ENCODE peak calls at places on chromosomes 13 and 19, in ten cellular contexts. One of them, this sample, is unnamed.

GRCh38 chr19:38142176-38143035 is 81.6 kb downstream of the DPF1 start:
- DNase-seq in body of pancreas: peak
- DNase-seq in ovary: peak
- DNase-seq in gastrocnemius medialis: peak
- DNase-seq in upper lobe of left lung: no peak
- DNase-seq in uterus: peak
- DNase-seq in stomach: peak
- DNase-seq in spleen: no peak
- DNase-seq in endothelial cell of umbilical vein: peak
- DNase-seq in A549: peak
- DNase-seq in this sample: no peak

GRCh38 chr19:18415177-18415867 is 3.9 kb upstream of the SSBP4 start:
- DNase-seq in stomach: no peak
- DNase-seq in endothelial cell of umbilical vein: peak
- DNase-seq in upper lobe of left lung: peak
- DNase-seq in spleen: peak
- DNase-seq in uterus: peak
- DNase-seq in ovary: peak
- DNase-seq in A549: no peak
- DNase-seq in gastrocnemius medialis: no peak
- DNase-seq in body of pancreas: no peak
- DNase-seq in this sample: no peak

GRCh38 chr13:93007928-93008327 is 218.7 kb upstream of the GPC6 start:
- DNase-seq in spleen: no peak
- DNase-seq in upper lobe of left lung: no peak
- DNase-seq in gastrocnemius medialis: no peak
- DNase-seq in ovary: no peak
- DNase-seq in A549: no peak
- DNase-seq in stomach: no peak
- DNase-seq in uterus: no peak
- DNase-seq in endothelial cell of umbilical vein: no peak
- DNase-seq in body of pancreas: no peak
- DNase-seq in this sample: no peak

GRCh38 chr19:41612483-41612882 is 14.4 kb downstream of the CEACAM4 start:
- DNase-seq in stomach: no peak
- DNase-seq in endothelial cell of umbilical vein: no peak
- DNase-seq in body of pancreas: no peak
- DNase-seq in uterus: no peak
- DNase-seq in spleen: peak
- DNase-seq in upper lobe of left lung: no peak
- DNase-seq in gastrocnemius medialis: no peak
- DNase-seq in A549: no peak
- DNase-seq in ovary: no peak
- DNase-seq in this sample: no peak

GRCh38 chr13:106696719-106697118 is 128.8 kb upstream of the ARGLU1 start:
- DNase-seq in body of pancreas: no peak
- DNase-seq in upper lobe of left lung: no peak
- DNase-seq in gastrocnemius medialis: no peak
- DNase-seq in ovary: no peak
- DNase-seq in uterus: no peak
- DNase-seq in A549: no peak
- DNase-seq in spleen: no peak
- DNase-seq in endothelial cell of umbilical vein: no peak
- DNase-seq in stomach: no peak
- DNase-seq in this sample: no peak

GRCh38 chr19:55519461-55520311 is 17.2 kb downstream of the SBK2 start:
- DNase-seq in gastrocnemius medialis: peak
- DNase-seq in stomach: no peak
- DNase-seq in A549: peak
- DNase-seq in body of pancreas: no peak
- DNase-seq in upper lobe of left lung: no peak
- DNase-seq in uterus: no peak
- DNase-seq in ovary: no peak
- DNase-seq in spleen: no peak
- DNase-seq in endothelial cell of umbilical vein: no peak
- DNase-seq in this sample: no peak

GRCh38 chr19:1324792-1325567 is 39.3 kb downstream of the EFNA2 start:
- DNase-seq in upper lobe of left lung: peak
- DNase-seq in body of pancreas: peak
- DNase-seq in spleen: no peak
- DNase-seq in endothelial cell of umbilical vein: peak
- DNase-seq in uterus: peak
- DNase-seq in ovary: peak
- DNase-seq in A549: peak
- DNase-seq in stomach: peak
- DNase-seq in gastrocnemius medialis: no peak
- DNase-seq in this sample: no peak

GRCh38 chr19:48085904-48086864 is 24.4 kb downstream of the PLA2G4C start:
- DNase-seq in spleen: peak
- DNase-seq in uterus: no peak
- DNase-seq in stomach: no peak
- DNase-seq in upper lobe of left lung: no peak
- DNase-seq in ovary: no peak
- DNase-seq in gastrocnemius medialis: no peak
- DNase-seq in body of pancreas: no peak
- DNase-seq in endothelial cell of umbilical vein: no peak
- DNase-seq in A549: no peak
- DNase-seq in this sample: no peak

GRCh38 chr13:36837354-36838092 is 18.5 kb downstream of the RFXAP start:
- DNase-seq in body of pancreas: no peak
- DNase-seq in endothelial cell of umbilical vein: no peak
- DNase-seq in spleen: no peak
- DNase-seq in uterus: no peak
- DNase-seq in upper lobe of left lung: no peak
- DNase-seq in A549: no peak
- DNase-seq in ovary: no peak
- DNase-seq in stomach: no peak
- DNase-seq in gastrocnemius medialis: no peak
- DNase-seq in this sample: no peak

GRCh38 chr19:49086296-49086695 is 1.0 kb downstream of the SNRNP70 start:
- DNase-seq in A549: no peak
- DNase-seq in uterus: no peak
- DNase-seq in upper lobe of left lung: no peak
- DNase-seq in endothelial cell of umbilical vein: no peak
- DNase-seq in body of pancreas: no peak
- DNase-seq in gastrocnemius medialis: no peak
- DNase-seq in spleen: no peak
- DNase-seq in ovary: no peak
- DNase-seq in stomach: no peak
- DNase-seq in this sample: no peak

GRCh38 chr13:20708216-20708615 is 4.7 kb downstream of the IL17D start:
- DNase-seq in endothelial cell of umbilical vein: no peak
- DNase-seq in upper lobe of left lung: no peak
- DNase-seq in ovary: no peak
- DNase-seq in spleen: no peak
- DNase-seq in body of pancreas: no peak
- DNase-seq in gastrocnemius medialis: no peak
- DNase-seq in stomach: no peak
- DNase-seq in uterus: no peak
- DNase-seq in A549: no peak
- DNase-seq in this sample: no peak

GRCh38 chr13:20706661-20707060 is 3.2 kb downstream of the IL17D start:
- DNase-seq in stomach: no peak
- DNase-seq in A549: no peak
- DNase-seq in gastrocnemius medialis: no peak
- DNase-seq in ovary: no peak
- DNase-seq in uterus: no peak
- DNase-seq in body of pancreas: no peak
- DNase-seq in spleen: no peak
- DNase-seq in upper lobe of left lung: no peak
- DNase-seq in endothelial cell of umbilical vein: no peak
- DNase-seq in this sample: no peak

GRCh38 chr13:20711301-20712044 is 8.0 kb downstream of the IL17D start:
- DNase-seq in stomach: no peak
- DNase-seq in upper lobe of left lung: no peak
- DNase-seq in A549: peak
- DNase-seq in endothelial cell of umbilical vein: no peak
- DNase-seq in gastrocnemius medialis: no peak
- DNase-seq in ovary: no peak
- DNase-seq in uterus: no peak
- DNase-seq in spleen: no peak
- DNase-seq in body of pancreas: no peak
- DNase-seq in this sample: no peak

GRCh38 chr13:20709782-20710181 is 6.3 kb downstream of the IL17D start:
- DNase-seq in spleen: no peak
- DNase-seq in stomach: no peak
- DNase-seq in uterus: no peak
- DNase-seq in gastrocnemius medialis: no peak
- DNase-seq in upper lobe of left lung: no peak
- DNase-seq in endothelial cell of umbilical vein: no peak
- DNase-seq in ovary: no peak
- DNase-seq in body of pancreas: no peak
- DNase-seq in A549: no peak
- DNase-seq in this sample: no peak

DNA sequence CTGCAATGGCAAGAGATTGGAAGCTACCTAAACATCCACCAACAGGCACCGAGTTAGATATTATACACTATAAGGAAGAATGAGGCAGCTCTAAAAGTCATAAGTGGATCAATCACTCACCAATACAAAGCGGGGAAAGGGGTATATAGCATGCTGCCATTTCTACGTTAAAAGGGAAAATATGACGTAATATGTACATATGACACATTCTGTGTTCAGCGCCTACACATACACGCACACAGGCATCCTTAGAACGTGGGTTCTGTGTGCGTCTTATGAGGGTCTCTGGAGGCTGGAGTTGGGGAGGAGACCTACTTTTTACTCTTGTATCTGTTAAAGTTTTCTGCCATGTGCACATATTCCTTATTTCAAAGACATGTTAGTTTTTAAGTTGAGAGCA is 5.9 kb downstream of the IL17D start:
- DNase-seq in ovary: no peak
- DNase-seq in spleen: no peak
- DNase-seq in A549: no peak
- DNase-seq in gastrocnemius medialis: no peak
- DNase-seq in upper lobe of left lung: no peak
- DNase-seq in body of pancreas: no peak
- DNase-seq in uterus: no peak
- DNase-seq in endothelial cell of umbilical vein: no peak
- DNase-seq in stomach: no peak
- DNase-seq in this sample: no peak
- H3K27ac ChIP-seq in ovary: no peak
- H3K27ac ChIP-seq in spleen: no peak
- H3K27ac ChIP-seq in A549: peak
- H3K27ac ChIP-seq in gastrocnemius medialis: peak
- H3K27ac ChIP-seq in upper lobe of left lung: no peak
- H3K27ac ChIP-seq in body of pancreas: no peak
- H3K27ac ChIP-seq in uterus: no peak
- H3K27ac ChIP-seq in endothelial cell of umbilical vein: peak
- H3K27ac ChIP-seq in stomach: no peak
- H3K27ac ChIP-seq in this sample: no peak

GRCh38 chr19:12247644-12248222 is 47.0 kb downstream of the ZNF44 start:
- DNase-seq in uterus: no peak
- DNase-seq in gastrocnemius medialis: no peak
- DNase-seq in ovary: no peak
- DNase-seq in stomach: no peak
- DNase-seq in endothelial cell of umbilical vein: no peak
- DNase-seq in spleen: no peak
- DNase-seq in upper lobe of left lung: no peak
- DNase-seq in body of pancreas: no peak
- DNase-seq in A549: no peak
- DNase-seq in this sample: no peak

DNA sequence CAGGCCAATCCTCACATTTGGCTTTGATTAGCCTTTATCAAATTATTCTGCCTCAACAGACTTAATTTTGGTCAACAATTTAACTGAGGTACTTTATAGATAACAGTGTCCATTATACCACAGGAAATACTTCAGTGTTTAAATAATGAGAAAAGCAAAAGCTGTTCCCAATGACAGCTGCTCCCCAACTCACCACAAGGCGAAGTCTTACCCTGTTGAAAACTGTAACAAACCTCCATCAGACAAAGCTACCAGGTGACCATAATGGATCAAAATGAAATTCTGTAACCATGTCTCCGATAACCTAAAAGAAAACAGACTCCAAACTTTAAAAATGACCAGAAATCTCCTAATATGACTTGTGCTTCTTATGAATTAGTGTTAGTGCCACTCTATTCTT is 50.3 kb downstream of the ZNF44 start:
- DNase-seq in uterus: no peak
- DNase-seq in gastrocnemius medialis: no peak
- DNase-seq in body of pancreas: no peak
- DNase-seq in stomach: no peak
- DNase-seq in upper lobe of left lung: no peak
- DNase-seq in endothelial cell of umbilical vein: no peak
- DNase-seq in spleen: no peak
- DNase-seq in A549: no peak
- DNase-seq in ovary: no peak
- DNase-seq in this sample: no peak
- TF ChIP-seq CTCF in uterus: no peak
- TF ChIP-seq CTCF in gastrocnemius medialis: no peak
- TF ChIP-seq CTCF in body of pancreas: no peak
- TF ChIP-seq CTCF in stomach: no peak
- TF ChIP-seq CTCF in upper lobe of left lung: no peak
- TF ChIP-seq CTCF in endothelial cell of umbilical vein: no peak
- TF ChIP-seq CTCF in spleen: no peak
- TF ChIP-seq CTCF in A549: no peak
- TF ChIP-seq CTCF in ovary: no peak
- TF ChIP-seq CTCF in this sample: no peak

GRCh38 chr19:45079063-45079910 is at the start of gene GEMIN7:
- DNase-seq in upper lobe of left lung: peak
- DNase-seq in uterus: peak
- DNase-seq in endothelial cell of umbilical vein: peak
- DNase-seq in A549: peak
- DNase-seq in spleen: peak
- DNase-seq in body of pancreas: peak
- DNase-seq in gastrocnemius medialis: peak
- DNase-seq in stomach: peak
- DNase-seq in ovary: peak
- DNase-seq in this sample: no peak
- TF ChIP-seq POLR2A in upper lobe of left lung: peak
- TF ChIP-seq POLR2A in uterus: no peak
- TF ChIP-seq POLR2A in endothelial cell of umbilical vein: no peak
- TF ChIP-seq POLR2A in A549: peak
- TF ChIP-seq POLR2A in spleen: peak
- TF ChIP-seq POLR2A in body of pancreas: peak
- TF ChIP-seq POLR2A in gastrocnemius medialis: peak
- TF ChIP-seq POLR2A in stomach: no peak
- TF ChIP-seq POLR2A in ovary: peak
- TF ChIP-seq POLR2A in this sample: peak

DNA sequence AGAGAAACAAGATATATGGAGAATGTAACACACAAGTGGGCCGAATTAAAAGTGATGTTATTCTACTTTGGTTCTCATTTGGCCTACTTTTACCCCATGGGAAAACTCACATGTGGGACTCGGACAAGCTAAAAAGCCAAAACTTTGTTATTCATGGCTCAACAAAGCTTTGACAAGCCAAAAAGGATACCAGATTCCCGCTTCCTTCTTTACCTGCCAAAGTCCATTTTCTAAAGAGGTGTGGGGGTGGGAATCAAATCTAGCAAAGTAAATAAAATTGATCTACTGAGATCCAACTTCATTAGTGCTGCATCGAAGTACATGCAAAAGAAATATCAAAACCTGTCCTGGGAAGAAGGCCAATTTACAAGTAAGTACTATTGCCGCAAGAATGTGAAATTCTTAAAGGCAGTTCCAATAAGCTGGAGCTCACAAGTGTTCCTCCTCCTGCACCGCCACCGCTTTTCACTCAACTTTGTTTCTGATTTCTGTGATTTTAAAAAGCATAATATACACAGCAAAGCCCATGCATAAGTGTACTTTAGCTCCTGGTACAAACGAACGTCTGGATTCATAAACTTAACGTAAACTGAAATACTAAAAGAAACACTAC is 1.1 kb downstream of the LNX2 start:
- DNase-seq in upper lobe of left lung: no peak
- DNase-seq in gastrocnemius medialis: no peak
- DNase-seq in stomach: no peak
- DNase-seq in ovary: no peak
- DNase-seq in A549: no peak
- DNase-seq in endothelial cell of umbilical vein: peak
- DNase-seq in body of pancreas: peak
- DNase-seq in spleen: no peak
- DNase-seq in uterus: no peak
- DNase-seq in this sample: no peak
- H3K27ac ChIP-seq in upper lobe of left lung: peak
- H3K27ac ChIP-seq in gastrocnemius medialis: peak
- H3K27ac ChIP-seq in stomach: peak
- H3K27ac ChIP-seq in ovary: no peak
- H3K27ac ChIP-seq in A549: peak
- H3K27ac ChIP-seq in endothelial cell of umbilical vein: no peak
- H3K27ac ChIP-seq in body of pancreas: peak
- H3K27ac ChIP-seq in spleen: peak
- H3K27ac ChIP-seq in uterus: peak
- H3K27ac ChIP-seq in this sample: peak